ENCODE peak calls at places on chromosomes 3 and 15, in four cellular contexts. T is fibroblast of pulmonary artery, P is foreskin fibroblast, M is NB4. S is an unnamed sample.

GRCh38 chr3:143172313-143173054 is 52.9 kb downstream of the CHST2 start:
- DNase-seq in P (no peak), T (no peak), M (peak), S (no peak)

GRCh38 chr3:148319161-148319915 is 378.4 kb upstream of the AGTR1 start:
- DNase-seq in P (peak), M (peak), T (peak), S (no peak)

GRCh38 chr15:73849641-73850040 is 23.7 kb upstream of the TBC1D21 start:
- DNase-seq in M (no peak), P (no peak), T (no peak), S (no peak)

GRCh38 chr3:42539871-42540714 is 37.6 kb downstream of the VIPR1 start:
- DNase-seq in M (peak), P (no peak), T (peak), S (no peak)

GRCh38 chr3:139218046-139218445 is 125.8 kb upstream of the MRPS22 start:
- DNase-seq in T (no peak), M (no peak), P (no peak), S (no peak)

GRCh38 chr3:145882416-145882815 is 278.6 kb downstream of the PLOD2 start:
- DNase-seq in P (peak), T (peak), M (no peak), S (peak)

GRCh38 chr3:36373084-36373483 is 7.2 kb upstream of the STAC start:
- DNase-seq in T (peak), M (no peak), P (peak), S (peak)

GRCh38 chr3:177642482-177643163 is 445.3 kb upstream of the TBL1XR1 start:
- DNase-seq in P (no peak), T (no peak), M (no peak), S (no peak)

GRCh38 chr3:129859272-129859671 is 34.2 kb downstream of the TMCC1 start:
- DNase-seq in T (no peak), M (no peak), P (no peak), S (no peak)

GRCh38 chr15:29270976-29271375 is 1.4 kb upstream of the NSMCE3 start:
- DNase-seq in M (no peak), T (no peak), P (peak), S (no peak)

GRCh38 chr3:58271901-58272501 is 34.0 kb upstream of the RPP14 start:
- DNase-seq in T (peak), P (peak), M (peak), S (no peak)

GRCh38 chr3:20546636-20547035 is 360.6 kb upstream of the SGO1 start:
- DNase-seq in M (no peak), P (no peak), T (peak), S (no peak)

GRCh38 chr15:77126516-77126915 is 55.6 kb upstream of the TSPAN3 start:
- DNase-seq in M (no peak), P (no peak), T (no peak), S (no peak)

GRCh38 chr3:47418167-47419082 is 37.6 kb downstream of the PTPN23 start:
- DNase-seq in M (no peak), P (no peak), T (no peak), S (no peak)
- TF ChIP-seq CTCF in M (no peak), P (no peak), T (no peak), S (no peak)

DNA sequence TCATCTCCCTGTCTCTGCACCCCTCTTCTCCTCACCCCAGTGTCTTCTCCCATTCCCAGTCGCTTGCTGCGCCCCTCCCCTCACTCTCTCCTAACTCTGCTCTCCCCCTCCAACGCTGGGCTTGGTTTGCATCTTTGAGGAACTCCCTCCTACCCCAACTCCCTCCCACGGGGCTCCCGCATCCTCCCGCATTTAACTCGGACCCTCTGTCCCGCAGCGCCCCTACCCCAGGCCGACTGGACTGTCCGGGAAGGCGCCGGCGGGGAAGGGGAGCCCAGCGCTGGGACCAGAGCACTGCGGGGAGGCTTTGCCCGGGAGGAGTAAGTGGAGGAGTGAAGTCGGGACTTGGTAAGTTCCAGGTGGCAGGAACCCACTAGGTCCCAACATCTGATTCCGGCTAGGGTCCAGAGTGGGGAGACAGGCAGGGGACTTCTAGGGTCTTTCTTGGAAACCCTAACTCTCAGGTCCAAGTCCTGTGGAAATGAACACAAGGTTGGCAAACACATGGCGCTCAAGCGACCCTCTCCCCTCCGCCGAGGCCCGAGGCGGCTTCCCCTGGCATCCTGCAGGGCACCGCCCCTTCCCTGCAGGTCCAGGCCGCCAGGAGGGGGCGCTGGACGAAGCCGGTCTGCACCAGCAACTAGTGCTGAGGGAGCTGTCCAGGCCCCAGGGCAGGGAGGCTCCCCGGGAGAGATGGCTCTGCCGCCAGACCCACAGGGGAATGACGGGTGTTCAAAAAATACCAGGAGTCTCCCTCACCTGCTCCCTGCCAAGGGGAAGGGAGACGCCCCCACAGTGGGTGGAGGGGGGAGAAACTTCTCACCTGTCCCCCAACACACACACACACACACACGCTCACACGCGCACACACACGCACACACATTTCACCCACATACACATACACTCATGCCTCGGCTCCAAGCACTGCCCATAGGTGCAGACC is 53.2 kb downstream of the LHFPL4 start:
- DNase-seq in M (peak), T (peak), P (peak), S (peak)
- TF ChIP-seq CTCF in M (peak), T (peak), P (peak), S (peak)

GRCh38 chr15:70859322-70859908 is 5.5 kb upstream of the LARP6 start:
- DNase-seq in T (no peak), P (no peak), M (no peak), S (no peak)

GRCh38 chr15:70866982-70867644 is 13.2 kb upstream of the LARP6 start:
- DNase-seq in M (no peak), T (peak), P (no peak), S (no peak)

GRCh38 chr15:70867911-70868467 is 14.0 kb upstream of the LARP6 start:
- DNase-seq in M (no peak), T (peak), P (peak), S (no peak)

GRCh38 chr15:70859998-70860397 is 6.0 kb upstream of the LARP6 start:
- DNase-seq in P (no peak), T (no peak), M (no peak), S (no peak)

DNA sequence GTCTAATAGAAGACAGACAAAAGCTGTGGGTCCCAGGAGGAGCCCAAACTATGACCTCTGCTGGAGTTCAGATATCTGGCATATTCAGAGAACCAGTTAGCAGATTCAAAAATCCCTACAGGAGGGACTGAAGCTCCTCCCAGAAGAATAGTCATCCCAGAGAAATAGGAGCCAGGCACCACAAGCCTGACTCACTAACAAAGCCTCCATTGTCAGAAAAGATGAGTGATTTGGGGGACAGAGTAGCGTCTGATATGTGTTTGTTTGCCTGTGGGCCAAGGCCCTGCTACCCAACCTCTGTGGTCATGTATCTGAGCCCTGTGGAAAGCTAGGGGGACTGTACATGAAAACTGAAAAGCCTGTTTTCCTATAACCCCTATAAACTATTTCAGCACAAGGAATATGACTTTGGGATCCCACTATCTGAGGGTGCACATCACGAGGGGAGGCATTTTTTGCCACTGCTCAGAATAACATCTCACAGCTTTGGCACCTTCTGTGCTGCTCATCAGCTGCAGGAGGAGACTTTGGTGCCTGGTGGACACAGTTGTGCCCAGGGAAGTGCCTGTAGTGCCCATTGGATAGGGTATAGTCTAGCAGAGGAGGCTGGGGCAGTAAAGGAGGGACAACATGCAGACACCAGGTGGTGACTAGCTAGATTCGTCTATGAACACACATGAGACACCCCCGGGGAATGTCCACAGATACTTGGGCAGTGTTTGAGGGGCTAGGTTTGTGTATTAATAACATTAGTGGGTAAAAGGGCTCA is 9.7 kb upstream of the LARP6 start:
- DNase-seq in T (peak), M (no peak), P (peak), S (peak)
- TF ChIP-seq CTCF in T (no peak), M (no peak), P (no peak), S (no peak)

GRCh38 chr15:72801590-72802345 is 18.2 kb upstream of the ADPGK start:
- DNase-seq in P (no peak), M (no peak), T (no peak), S (no peak)
- TF ChIP-seq CTCF in P (no peak), M (no peak), T (no peak), S (no peak)

DNA sequence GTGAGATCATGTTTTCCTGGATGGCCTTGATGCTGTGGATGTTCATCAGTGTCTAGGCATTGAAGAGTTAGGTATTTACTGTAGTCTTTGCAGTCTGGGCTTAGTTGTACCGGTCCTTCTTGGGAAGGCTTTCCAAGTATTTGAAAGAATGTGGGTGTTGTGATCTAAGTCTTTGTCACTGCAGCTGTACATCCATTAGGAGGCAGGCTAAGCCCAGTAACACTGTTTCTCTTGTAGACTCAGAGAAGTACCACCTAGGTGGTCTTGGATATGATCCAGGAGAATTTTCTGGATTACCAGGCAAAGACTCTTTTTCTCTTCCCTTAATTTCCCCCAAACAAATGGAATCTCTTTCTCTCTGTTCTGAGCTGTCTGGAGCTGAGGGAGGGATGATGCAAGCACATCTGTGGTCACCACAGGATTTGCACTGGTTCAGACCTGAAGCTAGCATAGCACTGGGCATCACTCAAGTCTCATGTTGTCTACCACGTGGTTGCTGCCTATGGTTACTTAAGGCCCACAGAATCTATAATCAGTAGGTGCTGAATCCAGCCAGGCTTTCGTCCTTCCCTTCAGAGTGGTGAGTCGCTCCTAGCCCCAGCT is 227.6 kb downstream of the NECTIN3 start:
- DNase-seq in M (no peak), P (peak), T (peak), S (no peak)
- TF ChIP-seq CTCF in M (no peak), P (peak), T (peak), S (peak)

GRCh38 chr15:90149609-90150340 is 47.5 kb upstream of the IDH2 start:
- DNase-seq in P (no peak), M (no peak), T (no peak), S (no peak)
- TF ChIP-seq CTCF in P (no peak), M (no peak), T (no peak), S (no peak)

DNA sequence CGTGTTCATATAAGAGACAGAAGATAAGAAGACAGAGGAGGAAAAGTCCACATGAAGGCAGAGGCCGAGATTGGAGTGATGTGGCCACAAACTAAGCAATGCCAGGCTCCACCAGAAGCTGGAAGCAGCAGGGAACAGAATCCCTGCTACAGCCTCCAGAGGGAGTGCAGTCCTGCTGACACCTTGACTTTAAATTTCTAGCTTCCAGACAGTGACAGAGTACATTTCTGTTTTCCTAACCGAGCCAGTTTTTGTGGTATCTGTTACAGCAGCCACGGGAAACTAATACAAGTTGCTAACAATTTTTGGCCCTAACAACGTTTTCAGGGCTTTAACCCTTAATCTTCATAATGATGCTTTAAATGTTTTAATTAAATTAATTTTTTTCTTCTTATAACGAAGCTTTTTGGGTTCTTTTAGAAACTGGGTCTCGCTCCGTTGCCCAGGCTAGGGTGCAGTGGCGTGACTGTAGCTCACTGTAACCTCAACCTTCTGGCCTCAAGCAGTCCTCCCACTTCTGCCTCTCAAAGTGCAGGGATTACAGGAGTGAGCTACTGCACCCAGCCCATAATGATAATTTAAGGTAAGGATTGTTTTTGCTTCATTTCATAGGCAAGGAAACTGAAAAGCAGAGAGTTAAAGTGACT is 202.3 kb upstream of the PROK2 start:
- DNase-seq in T (peak), P (peak), M (no peak), S (no peak)
- TF ChIP-seq CTCF in T (peak), P (peak), M (no peak), S (peak)

GRCh38 chr3:134473868-134474546 is 11.8 kb downstream of the ANAPC13 start:
- DNase-seq in M (peak), T (peak), P (no peak), S (no peak)
- TF ChIP-seq CTCF in M (peak), T (peak), P (peak), S (peak)

GRCh38 chr15:33243869-33244268 is 49.4 kb upstream of the FMN1 start:
- DNase-seq in M (peak), P (peak), T (peak), S (no peak)

GRCh38 chr15:33243393-33243792 is 48.9 kb upstream of the FMN1 start:
- DNase-seq in T (no peak), M (no peak), P (no peak), S (no peak)

GRCh38 chr15:33244471-33244870 is 50.0 kb upstream of the FMN1 start:
- DNase-seq in T (no peak), M (no peak), P (no peak), S (no peak)

GRCh38 chr15:33242165-33242564 is 47.7 kb upstream of the FMN1 start:
- DNase-seq in P (peak), M (no peak), T (peak), S (peak)

DNA sequence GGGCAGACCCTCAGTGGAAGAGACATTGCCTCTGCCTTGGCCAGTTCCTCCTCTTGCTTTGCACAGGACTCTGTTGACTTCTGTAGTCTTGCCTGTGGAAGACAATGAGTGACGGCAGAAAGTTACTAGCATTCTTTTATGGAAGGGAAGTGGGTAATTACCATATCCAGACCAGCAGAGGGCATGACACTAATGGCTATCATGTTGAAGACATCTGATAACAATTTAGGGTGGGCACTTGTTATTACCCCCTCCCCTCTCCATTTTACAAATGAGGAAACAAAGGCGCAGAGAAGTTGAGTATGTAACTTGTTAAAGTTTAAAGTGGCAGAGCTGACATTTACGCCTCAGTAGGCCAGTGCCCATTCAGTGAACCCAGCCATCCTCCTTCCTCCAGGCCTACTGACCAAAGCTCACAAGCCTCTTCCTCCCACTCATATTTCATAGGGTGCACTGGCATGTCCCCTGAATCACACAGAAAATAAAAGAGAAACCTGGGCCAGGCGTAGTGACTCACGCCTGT is 48.2 kb upstream of the FMN1 start:
- DNase-seq in M (peak), T (peak), P (no peak), S (no peak)
- TF ChIP-seq CTCF in M (peak), T (peak), P (peak), S (peak)

GRCh38 chr3:30650348-30650995 is 44.1 kb downstream of the TGFBR2 start:
- DNase-seq in T (no peak), P (no peak), M (no peak), S (no peak)
- TF ChIP-seq CTCF in T (no peak), P (no peak), M (no peak), S (no peak)